ENCODE peak calls at places on chromosomes 4 and X, in six cellular contexts. Z is adrenal gland, O is omental fat pad, A is stomach, T is tibial artery, R is AG10803. S is an unnamed sample.

GRCh38 chrX:56233100-56233499 is 944 bp downstream of the KLF8 start:
- DNase-seq in Z (no peak), O (no peak), A (no peak), T (no peak), R (no peak), S (no peak)

GRCh38 chr4:4859010-4859798 is at the start of gene MSX1:
- DNase-seq in Z (peak), O (peak), A (peak), T (peak), R (peak), S (peak)

GRCh38 chr4:87103691-87104187 is 116.7 kb downstream of the KLHL8 start:
- DNase-seq in Z (no peak), O (no peak), A (no peak), T (no peak), R (peak), S (no peak)

GRCh38 chr4:25446611-25447010 is 69.5 kb downstream of the ANAPC4 start:
- DNase-seq in Z (no peak), O (no peak), A (no peak), T (no peak), R (no peak), S (no peak)

GRCh38 chr4:177673980-177674504 is 231.8 kb upstream of the AGA start:
- DNase-seq in Z (no peak), O (no peak), A (no peak), T (no peak), R (peak), S (no peak)

GRCh38 chr4:6420036-6420435 is 52.4 kb downstream of the PPP2R2C start:
- DNase-seq in Z (no peak), O (no peak), A (no peak), T (no peak), R (no peak), S (no peak)

GRCh38 chr4:177308842-177309524 is 691 bp upstream of the NEIL3 start:
- DNase-seq in Z (no peak), O (no peak), A (no peak), T (no peak), R (no peak), S (no peak)

GRCh38 chr4:183370786-183371185 is 48.6 kb upstream of the CLDN24 start:
- DNase-seq in Z (no peak), O (no peak), A (no peak), T (no peak), R (no peak), S (no peak)

GRCh38 chr4:178823673-178824072 is 1381.4 kb upstream of the AGA start:
- DNase-seq in Z (no peak), O (no peak), A (no peak), T (no peak), R (no peak), S (no peak)

GRCh38 chr4:19725130-19725529 is 526.6 kb upstream of the SLIT2 start:
- DNase-seq in Z (no peak), O (no peak), A (no peak), T (no peak), R (no peak), S (no peak)

GRCh38 chrX:38672646-38673045 is 111.3 kb downstream of the TSPAN7 start:
- DNase-seq in Z (no peak), O (no peak), A (no peak), T (no peak), R (no peak), S (no peak)

GRCh38 chr4:2354127-2354526 is 64.3 kb downstream of the ZFYVE28 start:
- DNase-seq in Z (no peak), O (no peak), A (no peak), T (no peak), R (no peak), S (peak)
- TF ChIP-seq CTCF in Z (no peak), O (no peak), A (no peak), T (no peak), R (peak), S (no peak)

GRCh38 chrX:87338510-87338909 is 179.1 kb upstream of the KLHL4 start:
- DNase-seq in Z (no peak), O (no peak), A (no peak), T (no peak), R (no peak), S (no peak)
- TF ChIP-seq CTCF in Z (peak), O (no peak), A (no peak), T (peak), R (no peak), S (no peak)

DNA sequence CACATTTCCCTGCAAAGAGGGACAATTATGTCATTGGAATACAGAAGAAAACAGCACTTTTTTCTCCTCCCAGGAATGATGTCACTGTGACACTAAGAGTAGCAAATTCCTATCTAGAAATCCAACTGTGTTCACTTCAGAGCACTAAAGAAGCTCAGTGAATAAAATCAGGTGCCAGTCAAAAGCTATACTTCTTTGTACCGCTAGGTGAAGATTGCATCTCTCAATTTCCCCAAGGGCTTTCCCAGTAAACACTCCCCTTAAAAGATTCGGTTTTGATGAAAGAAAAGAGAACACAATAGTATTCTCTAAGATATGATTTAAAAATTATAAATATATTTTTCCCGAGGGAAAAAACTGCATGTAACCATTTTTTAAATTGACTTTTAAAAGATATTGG is 104.7 kb upstream of the MID1 start:
- DNase-seq in Z (no peak), O (no peak), A (no peak), T (no peak), R (no peak), S (no peak)
- TF ChIP-seq CTCF in Z (peak), O (no peak), A (no peak), T (no peak), R (no peak), S (no peak)

GRCh38 chrX:45716747-45717146 is 516.1 kb upstream of the DIPK2B start:
- DNase-seq in Z (no peak), O (no peak), A (no peak), T (no peak), R (peak), S (peak)
- TF ChIP-seq CTCF in Z (no peak), O (no peak), A (no peak), T (no peak), R (no peak), S (no peak)